ENCODE peak calls at places on chromosomes 2 and 18, in nine cellular contexts. X is fibroblast of pulmonary artery, H is skeletal muscle cell, N is left colon, J is left ventricle myocardium inferior, U is NCI-H1105, Q is iPS-NIHi11, R is AG04450, A is HepG2. W is an unnamed sample.

GRCh38 chr2:230660294-230661060 is 52.2 kb upstream of the CAB39 start:
- DNase-seq in X (no peak), H (no peak), N (peak), J (peak), U (no peak), Q (no peak), R (no peak), A (peak), W (no peak)

GRCh38 chr2:127639111-127639474 is 6.9 kb upstream of the GPR17 start:
- DNase-seq in X (no peak), H (no peak), N (no peak), J (no peak), U (no peak), Q (no peak), R (no peak), A (no peak), W (no peak)

GRCh38 chr2:224077773-224078507 is 38.9 kb upstream of the SERPINE2 start:
- DNase-seq in X (peak), H (no peak), N (no peak), J (no peak), U (no peak), Q (no peak), R (no peak), A (no peak), W (no peak)

GRCh38 chr2:121293450-121294325 is 8.7 kb upstream of the TFCP2L1 start:
- DNase-seq in X (no peak), H (no peak), N (peak), J (peak), U (peak), Q (no peak), R (no peak), A (no peak), W (no peak)

GRCh38 chr2:102277202-102277700 is 34.1 kb upstream of the IL1RL1 start:
- DNase-seq in X (no peak), H (no peak), N (no peak), J (no peak), U (no peak), Q (no peak), R (no peak), A (no peak), W (no peak)

GRCh38 chr2:171895781-171896180 is 1.7 kb upstream of the SLC25A12 start:
- DNase-seq in X (peak), H (no peak), N (no peak), J (no peak), U (no peak), Q (no peak), R (no peak), A (no peak), W (no peak)

GRCh38 chr2:174967086-174967485 is 38.1 kb downstream of the CHN1 start:
- DNase-seq in X (no peak), H (no peak), N (no peak), J (no peak), U (no peak), Q (no peak), R (no peak), A (no peak), W (no peak)

GRCh38 chr18:74457743-74458465 is 796 bp upstream of the DIPK1C start:
- DNase-seq in X (no peak), H (no peak), N (peak), J (peak), U (no peak), Q (no peak), R (no peak), A (no peak), W (no peak)

GRCh38 chr2:237269121-237269875 is 144.7 kb downstream of the COL6A3 start:
- DNase-seq in X (no peak), H (no peak), N (no peak), J (no peak), U (no peak), Q (no peak), R (no peak), A (no peak), W (no peak)

GRCh38 chr2:3736112-3736511 is 32.7 kb downstream of the DCDC2C start:
- DNase-seq in X (no peak), H (no peak), N (no peak), J (no peak), U (no peak), Q (no peak), R (no peak), A (no peak), W (no peak)